ENCODE peak calls at places on chromosome 21, in eight cellular contexts. R is neural progenitor cell, S is B cell, B is progenitor cell of endocrine pancreas, I is esophagus muscularis mucosa, Q is dorsolateral prefrontal cortex, C is WTC11, F is GM13977. L is an unnamed sample.

GRCh38 chr21:26632691-26633090 is 59.6 kb upstream of the CYYR1 start:
- DNase-seq in B (no peak), I (no peak), C (no peak), S (no peak), Q (no peak), R (no peak), F (no peak), L (no peak)

GRCh38 chr21:37430184-37430821 is 63.7 kb downstream of the DYRK1A start:
- DNase-seq in B (no peak), F (no peak), R (no peak), Q (no peak), I (no peak), S (no peak), C (no peak), L (no peak)

GRCh38 chr21:45257673-45258341 is 29.9 kb downstream of the POFUT2 start:
- DNase-seq in I (peak; percentile 78), R (peak; percentile 33), C (no peak), F (no peak), Q (no peak), B (peak; percentile 8), S (no peak), L (peak; percentile 28)

GRCh38 chr21:44303490-44303981 is 3.7 kb downstream of the PFKL start:
- DNase-seq in C (no peak), S (no peak), R (no peak), I (no peak), Q (no peak), F (no peak), B (peak; percentile 22), L (no peak)

GRCh38 chr21:43877936-43878575 is 13.0 kb downstream of the AGPAT3 start:
- DNase-seq in Q (no peak), F (no peak), B (no peak), R (no peak), I (no peak), S (no peak), C (no peak), L (no peak)

GRCh38 chr21:44090332-44090731 is 16.9 kb upstream of the PWP2 start:
- DNase-seq in F (no peak), I (no peak), Q (no peak), R (no peak), C (no peak), B (no peak), S (peak; percentile 70), L (no peak)

GRCh38 chr21:17711896-17712295 is 99.2 kb upstream of the BTG3 start:
- DNase-seq in B (no peak), R (no peak), S (no peak), Q (no peak), C (no peak), F (no peak), I (no peak), L (no peak)

GRCh38 chr21:46129846-46130651 is 25.3 kb downstream of the FTCD start:
- DNase-seq in C (no peak), I (no peak), F (no peak), S (no peak), Q (no peak), R (no peak), B (no peak), L (no peak)

GRCh38 chr21:42964561-42965560 is 9.5 kb upstream of the PKNOX1 start:
- DNase-seq in R (no peak), S (no peak), C (no peak), F (no peak), Q (no peak), I (no peak), B (no peak), L (no peak)

GRCh38 chr21:28601708-28602107 is 391.0 kb downstream of the LTN1 start:
- DNase-seq in Q (no peak), R (no peak), B (no peak), C (no peak), S (no peak), F (no peak), I (no peak), L (no peak)
- TF ChIP-seq CTCF in Q (no peak), R (no peak), B (no peak), C (no peak), S (no peak), F (no peak), I (no peak), L (no peak)

GRCh38 chr21:39867198-39867650 is at the start of gene PCP4:
- DNase-seq in F (no peak), I (no peak), B (peak; percentile 64), R (peak; percentile 93), C (peak; percentile 87), Q (peak; percentile 68), S (peak; percentile 46), L (peak; percentile 27)
- TF ChIP-seq CTCF in F (peak; percentile 56), I (peak; percentile 90), B (peak; percentile 92), R (peak; percentile 91), C (peak; percentile 94), Q (peak; percentile 89), S (peak; percentile 76), L (peak; percentile 53)

GRCh38 chr21:39616373-39616772 is 3.6 kb downstream of the B3GALT5 start:
- DNase-seq in R (no peak), B (no peak), F (no peak), Q (no peak), C (no peak), I (no peak), S (no peak), L (no peak)

GRCh38 chr21:39613029-39613934 is 542 bp downstream of the B3GALT5 start:
- DNase-seq in F (no peak), I (peak; percentile 68), R (peak; percentile 39), Q (no peak), B (no peak), S (no peak), C (no peak), L (no peak)

GRCh38 chr21:39611547-39612190 is 1.1 kb upstream of the B3GALT5 start:
- DNase-seq in B (no peak), C (peak; percentile 22), F (no peak), R (peak; percentile 25), I (peak; percentile 53), S (no peak), Q (no peak), L (no peak)

GRCh38 chr21:39610705-39611104 is 2.0 kb upstream of the B3GALT5 start:
- DNase-seq in Q (no peak), I (peak; percentile 55), B (no peak), S (no peak), R (peak; percentile 65), F (no peak), C (peak; percentile 64), L (no peak)

DNA sequence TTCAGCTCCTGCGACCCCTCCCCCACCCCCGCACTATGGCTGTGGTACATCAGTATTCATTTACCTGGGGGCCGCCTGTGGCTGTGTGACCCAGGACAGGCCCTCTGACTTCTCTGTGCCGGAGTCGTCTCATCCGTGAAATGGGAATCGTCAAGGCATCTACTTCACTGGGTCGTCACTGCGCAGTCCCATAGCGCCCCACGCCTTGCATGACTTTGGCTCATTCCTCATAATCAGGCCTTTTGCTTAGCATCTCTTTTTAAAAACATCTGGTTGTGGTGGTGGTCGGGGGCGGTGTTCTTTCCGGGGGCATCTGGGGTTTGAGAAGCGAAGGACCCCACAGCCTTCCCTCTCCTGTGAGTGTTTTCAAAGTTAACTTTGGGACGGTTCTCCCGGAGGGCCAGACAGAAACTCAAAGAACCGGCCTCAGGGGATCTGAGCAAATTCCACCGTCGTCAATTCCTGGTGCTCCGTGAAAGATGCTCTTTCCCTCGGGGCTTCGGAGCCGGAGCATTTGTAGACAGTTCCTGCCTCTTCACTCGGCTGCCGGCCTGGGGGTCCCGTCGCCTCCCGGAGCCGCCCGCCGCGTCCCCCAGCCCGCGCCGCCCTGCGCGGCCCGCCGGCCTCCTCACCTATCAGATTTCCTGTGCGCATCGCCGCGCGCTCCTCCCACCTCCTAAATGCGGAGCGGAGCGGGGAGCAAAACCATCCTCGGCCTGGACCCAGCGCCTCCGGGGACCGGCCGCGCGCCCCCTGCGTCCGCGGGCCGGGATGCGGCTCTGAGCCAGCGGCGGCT is at the start of gene B3GALT5:
- DNase-seq in Q (no peak), C (peak; percentile 88), F (no peak), R (peak; percentile 95), B (peak; percentile 37), I (peak; percentile 84), S (no peak), L (peak; percentile 25)
- TF ChIP-seq CTCF in Q (no peak), C (no peak), F (no peak), R (peak; percentile 41), B (peak; percentile 35), I (no peak), S (no peak), L (no peak)

DNA sequence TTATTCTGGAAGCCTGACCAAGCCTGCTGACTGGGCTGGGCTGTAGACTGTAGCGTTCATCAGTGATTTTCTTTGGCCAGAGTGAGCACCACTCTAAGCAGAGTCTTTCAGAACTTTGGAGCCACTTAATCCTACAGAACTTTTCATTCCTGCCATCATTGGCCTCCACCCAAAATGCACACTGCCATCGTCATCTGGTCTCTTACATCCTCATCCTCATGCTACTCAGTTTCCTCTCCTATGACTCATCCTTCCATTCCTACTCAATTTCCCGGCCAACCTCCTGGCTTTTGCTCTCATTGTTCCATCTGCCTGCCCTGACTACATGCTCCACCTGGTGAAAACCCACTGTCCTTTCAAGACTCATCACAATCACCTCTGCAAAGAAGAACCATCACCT is 233.8 kb upstream of the USP25 start:
- DNase-seq in S (no peak), F (no peak), C (no peak), I (no peak), B (no peak), R (no peak), Q (no peak), L (no peak)
- TF ChIP-seq CTCF in S (no peak), F (no peak), C (no peak), I (no peak), B (no peak), R (no peak), Q (no peak), L (no peak)

DNA sequence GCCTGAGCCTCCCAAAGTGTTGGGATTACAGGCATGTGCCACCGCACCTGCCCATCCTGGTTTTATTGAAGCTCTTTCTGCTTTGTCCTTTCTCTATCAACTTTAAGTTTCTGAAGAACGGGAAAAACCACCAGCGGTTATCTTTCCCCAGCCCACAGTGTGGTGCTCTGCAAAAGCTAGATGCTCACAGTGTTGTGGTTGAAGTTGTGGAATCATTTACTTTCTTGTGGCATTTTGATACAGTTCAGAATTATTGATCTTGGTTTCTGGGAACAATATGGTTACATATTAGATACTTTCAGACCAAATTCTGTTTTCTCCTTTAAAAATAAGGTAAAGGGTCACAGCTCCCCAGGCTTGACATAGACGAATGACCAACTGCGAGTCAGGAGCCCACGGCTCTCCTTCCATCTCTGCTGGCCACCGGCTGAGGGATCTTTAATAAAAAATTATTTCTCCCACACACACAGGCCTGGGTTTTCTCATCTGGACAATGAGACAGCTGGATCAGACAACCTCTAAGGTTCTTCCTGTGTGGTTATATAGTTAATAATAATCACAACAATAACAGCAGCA is 385.3 kb downstream of the SETD4 start:
- DNase-seq in Q (no peak), F (no peak), B (no peak), S (no peak), R (no peak), I (no peak), C (no peak), L (no peak)
- TF ChIP-seq CTCF in Q (no peak), F (no peak), B (no peak), S (no peak), R (no peak), I (no peak), C (no peak), L (no peak)

L was measured in GM20000.